ENCODE peak calls at places on chromosomes 13 and 19, in five cellular contexts. Z, H, P, T and C are unnamed samples.

GRCh38 chr19:4403005-4403761 is 743 bp downstream of the CHAF1A start:
- DNase-seq in Z (no peak), H (no peak), P (no peak), T (no peak), C (no peak)

GRCh38 chr13:98930014-98930625 is 47.7 kb downstream of the DOCK9 start:
- DNase-seq in Z (no peak), H (peak), P (no peak), T (no peak), C (no peak)

GRCh38 chr13:24834902-24835510 is 71.0 kb downstream of the RNF17 start:
- DNase-seq in Z (no peak), H (no peak), P (no peak), T (no peak), C (no peak)

GRCh38 chr19:20078696-20079095 is 896 bp downstream of the ZNF90 start:
- DNase-seq in Z (no peak), H (peak), P (peak), T (peak), C (no peak)

GRCh38 chr13:20499986-20500385 is 25.7 kb downstream of the CRYL1 start:
- DNase-seq in Z (no peak), H (no peak), P (no peak), T (no peak), C (no peak)

GRCh38 chr13:43567608-43568007 is 219.2 kb downstream of the ENOX1 start:
- DNase-seq in Z (no peak), H (no peak), P (no peak), T (no peak), C (no peak)

GRCh38 chr19:23554548-23554947 is 132.5 kb downstream of the ZNF675 start:
- DNase-seq in Z (no peak), H (no peak), P (no peak), T (no peak), C (no peak)

GRCh38 chr19:42153606-42154405 is 21.6 kb upstream of the POU2F2 start:
- DNase-seq in Z (no peak), H (no peak), P (no peak), T (no peak), C (no peak)

GRCh38 chr13:78420814-78421213 is 182.5 kb downstream of the POU4F1 start:
- DNase-seq in Z (no peak), H (no peak), P (peak), T (no peak), C (no peak)

GRCh38 chr13:44906758-44907157 is 82.5 kb downstream of the NUFIP1 start:
- DNase-seq in Z (peak), H (no peak), P (no peak), T (no peak), C (no peak)

GRCh38 chr13:25489238-25489637 is 117.5 kb downstream of the ATP8A2 start:
- DNase-seq in Z (no peak), H (no peak), P (no peak), T (no peak), C (no peak)

GRCh38 chr19:45391346-45391745 is 13.5 kb downstream of the PPP1R13L start:
- DNase-seq in Z (no peak), H (no peak), P (no peak), T (no peak), C (no peak)

GRCh38 chr13:98483636-98484288 is 93.1 kb downstream of the STK24 start:
- DNase-seq in Z (no peak), H (no peak), P (no peak), T (no peak), C (no peak)

GRCh38 chr13:107205318-107206112 is 637.6 kb upstream of the ARGLU1 start:
- DNase-seq in Z (peak), H (peak), P (peak), T (peak), C (peak)

GRCh38 chr13:25062479-25062878 is 33.5 kb upstream of the PABPC3 start:
- DNase-seq in Z (no peak), H (no peak), P (no peak), T (no peak), C (no peak)

GRCh38 chr19:16726916-16727315 is 7.3 kb downstream of the NWD1 start:
- DNase-seq in Z (no peak), H (no peak), P (no peak), T (no peak), C (no peak)

GRCh38 chr19:45917421-45918091 is 3.0 kb upstream of the NANOS2 start:
- DNase-seq in Z (no peak), H (no peak), P (no peak), T (no peak), C (no peak)

GRCh38 chr19:2464389-2464788 is 7.6 kb upstream of the LMNB2 start:
- DNase-seq in Z (no peak), H (no peak), P (no peak), T (no peak), C (no peak)

GRCh38 chr19:4374451-4375163 is 25.7 kb downstream of the SH3GL1 start:
- DNase-seq in Z (peak), H (peak), P (peak), T (no peak), C (no peak)

GRCh38 chr13:36531746-36532486 is 99.6 kb downstream of the CCNA1 start:
- DNase-seq in Z (no peak), H (no peak), P (no peak), T (no peak), C (no peak)

GRCh38 chr19:18008814-18009213 is 844 bp downstream of the ARRDC2 start:
- DNase-seq in Z (no peak), H (no peak), P (no peak), T (peak), C (no peak)

GRCh38 chr19:18009412-18010066 is 1.6 kb downstream of the ARRDC2 start:
- DNase-seq in Z (no peak), H (peak), P (no peak), T (no peak), C (no peak)

GRCh38 chr19:18007939-18008673 is at the start of gene ARRDC2:
- DNase-seq in Z (peak), H (peak), P (peak), T (peak), C (peak)

GRCh38 chr19:18007605-18007938 is 398 bp upstream of the ARRDC2 start:
- DNase-seq in Z (no peak), H (no peak), P (no peak), T (no peak), C (no peak)

GRCh38 chr19:18006895-18007604 is 920 bp upstream of the ARRDC2 start:
- DNase-seq in Z (peak), H (peak), P (peak), T (peak), C (peak)
- H3K27ac ChIP-seq in Z (peak), H (peak), P (peak), T (peak), C (peak)

GRCh38 chr19:38842439-38843174 is 7.2 kb downstream of the HNRNPL start:
- DNase-seq in Z (no peak), H (no peak), P (no peak), T (peak), C (peak)

GRCh38 chr19:38840583-38840968 is 9.0 kb upstream of the ECH1 start:
- DNase-seq in Z (no peak), H (no peak), P (no peak), T (no peak), C (no peak)

GRCh38 chr19:38841180-38841766 is 8.5 kb downstream of the HNRNPL start:
- DNase-seq in Z (no peak), H (no peak), P (no peak), T (no peak), C (no peak)

GRCh38 chr19:38843175-38843758 is 6.5 kb downstream of the HNRNPL start:
- DNase-seq in Z (no peak), H (no peak), P (no peak), T (peak), C (no peak)

DNA sequence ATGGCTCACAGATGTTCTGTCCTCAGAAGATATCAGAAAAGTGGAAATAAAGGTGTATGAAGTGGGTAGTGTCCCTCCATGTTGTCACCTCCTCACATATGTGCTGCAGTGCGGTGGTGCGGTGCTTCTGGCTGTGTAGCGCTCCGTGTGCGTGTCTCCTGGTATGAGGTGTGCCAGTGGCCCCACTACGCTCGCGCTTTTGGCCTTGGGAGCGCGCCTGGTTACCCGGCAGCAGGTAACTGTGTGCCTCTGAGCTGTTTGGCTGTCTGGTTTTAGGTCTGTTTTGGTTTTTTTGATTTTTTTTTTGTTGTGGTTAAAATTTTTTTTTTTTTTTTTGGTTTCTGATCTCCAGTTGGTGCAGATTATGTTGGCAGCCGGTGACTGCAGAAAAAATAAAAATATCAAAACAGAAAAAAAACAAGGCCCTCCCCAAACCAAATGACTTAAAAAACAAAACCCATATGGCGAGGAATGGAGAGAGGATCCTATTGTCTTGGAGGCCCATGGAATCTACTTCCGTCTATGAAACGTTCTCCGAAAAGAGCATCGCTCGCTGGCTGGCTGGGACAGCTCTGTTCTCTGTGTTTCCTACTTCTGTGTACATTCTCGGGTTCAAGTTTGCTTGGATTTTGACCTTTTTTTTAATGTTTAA is 7.9 kb downstream of the HNRNPL start:
- DNase-seq in Z (no peak), H (no peak), P (no peak), T (no peak), C (no peak)
- H3K27ac ChIP-seq in Z (peak), H (peak), P (no peak), T (peak), C (peak)

GRCh38 chr19:55660404-55660803 is 5.6 kb downstream of the U2AF2 start:
- DNase-seq in Z (no peak), H (no peak), P (no peak), T (no peak), C (no peak)
- H3K27ac ChIP-seq in Z (no peak), H (no peak), P (no peak), T (no peak), C (no peak)

DNA sequence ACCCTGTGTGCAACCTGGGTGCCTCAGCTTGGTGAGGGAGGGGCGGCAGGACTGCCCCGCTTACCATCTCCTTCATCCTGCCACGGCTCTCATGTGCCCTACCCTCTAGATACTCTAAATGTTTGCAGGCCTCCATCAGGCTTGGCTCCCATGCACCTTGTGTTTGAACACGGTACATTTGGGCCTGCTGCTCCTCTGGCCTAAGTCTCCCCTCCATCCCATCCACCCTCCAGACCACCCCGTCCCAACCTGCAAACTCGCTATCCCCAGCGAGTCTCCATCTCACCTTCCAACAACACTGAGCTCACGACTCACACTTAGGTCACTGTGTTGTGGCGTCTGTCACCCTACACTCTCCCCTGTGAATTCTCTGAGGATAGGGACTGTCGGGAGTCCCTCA is 274.2 kb downstream of the TEX29 start:
- DNase-seq in Z (no peak), H (no peak), P (no peak), T (no peak), C (no peak)
- H3K27ac ChIP-seq in Z (no peak), H (no peak), P (no peak), T (no peak), C (no peak)

GRCh38 chr19:10760268-10760944 is 42.5 kb downstream of the DNM2 start:
- DNase-seq in Z (no peak), H (no peak), P (no peak), T (no peak), C (no peak)
- H3K27ac ChIP-seq in Z (peak), H (no peak), P (peak), T (peak), C (peak)

GRCh38 chr19:6458695-6459355 is 767 bp downstream of the SLC25A23 start:
- DNase-seq in Z (peak), H (no peak), P (no peak), T (no peak), C (no peak)
- H3K27ac ChIP-seq in Z (peak), H (peak), P (peak), T (no peak), C (no peak)

GRCh38 chr19:38068851-38069250 is 155.2 kb downstream of the DPF1 start:
- DNase-seq in Z (no peak), H (no peak), P (no peak), T (no peak), C (no peak)

GRCh38 chr19:38071647-38072046 is 152.4 kb downstream of the DPF1 start:
- DNase-seq in Z (no peak), H (no peak), P (no peak), T (no peak), C (no peak)

GRCh38 chr19:38073806-38074685 is 150.0 kb downstream of the DPF1 start:
- DNase-seq in Z (no peak), H (no peak), P (no peak), T (no peak), C (no peak)

GRCh38 chr19:38072776-38073411 is 151.1 kb downstream of the DPF1 start:
- DNase-seq in Z (no peak), H (no peak), P (no peak), T (no peak), C (no peak)

GRCh38 chr19:38070573-38070972 is 153.4 kb downstream of the DPF1 start:
- DNase-seq in Z (no peak), H (no peak), P (no peak), T (no peak), C (no peak)
- H3K27ac ChIP-seq in Z (no peak), H (no peak), P (no peak), T (no peak), C (no peak)

GRCh38 chr19:10780368-10780767 is 55.6 kb downstream of the TMED1 start:
- DNase-seq in Z (no peak), H (peak), P (no peak), T (no peak), C (no peak)
- H3K27ac ChIP-seq in Z (peak), H (peak), P (peak), T (peak), C (no peak)